ENCODE peak calls at places on chromosome 12, in six cellular contexts. One of them, this sample, is unnamed.

GRCh38 chr12:84763112-84763511 is 149.5 kb downstream of the SLC6A15 start:
- DNase-seq in IMR-90: peak; percentile 49
- DNase-seq in GM12878: no peak
- DNase-seq in mammary epithelial cell: no peak
- DNase-seq in endothelial cell of umbilical vein: no peak
- DNase-seq in GM23338: no peak
- DNase-seq in this sample: no peak

GRCh38 chr12:25962932-25963525 is 4.5 kb downstream of the RASSF8 start:
- DNase-seq in mammary epithelial cell: no peak
- DNase-seq in IMR-90: no peak
- DNase-seq in endothelial cell of umbilical vein: no peak
- DNase-seq in GM23338: no peak
- DNase-seq in GM12878: no peak
- DNase-seq in this sample: no peak

GRCh38 chr12:112309797-112310196 is 72.4 kb downstream of the HECTD4 start:
- DNase-seq in GM12878: no peak
- DNase-seq in GM23338: no peak
- DNase-seq in endothelial cell of umbilical vein: no peak
- DNase-seq in IMR-90: peak; percentile 66
- DNase-seq in mammary epithelial cell: no peak
- DNase-seq in this sample: no peak

GRCh38 chr12:109727039-109727723 is 13.6 kb downstream of the FAM222A start:
- DNase-seq in GM23338: no peak
- DNase-seq in GM12878: no peak
- DNase-seq in mammary epithelial cell: no peak
- DNase-seq in endothelial cell of umbilical vein: no peak
- DNase-seq in IMR-90: no peak
- DNase-seq in this sample: no peak

GRCh38 chr12:48946206-48946605 is 11.1 kb downstream of the ARF3 start:
- DNase-seq in endothelial cell of umbilical vein: no peak
- DNase-seq in GM12878: no peak
- DNase-seq in GM23338: no peak
- DNase-seq in IMR-90: peak; percentile 72
- DNase-seq in mammary epithelial cell: no peak
- DNase-seq in this sample: no peak

GRCh38 chr12:103930787-103931536 is 752 bp downstream of the HSP90B1 start:
- DNase-seq in mammary epithelial cell: peak; percentile 34
- DNase-seq in IMR-90: peak; percentile 30
- DNase-seq in GM23338: peak; percentile 37
- DNase-seq in GM12878: no peak
- DNase-seq in endothelial cell of umbilical vein: peak; percentile 40
- DNase-seq in this sample: peak; percentile 37

GRCh38 chr12:51836012-51836832 is 12.3 kb downstream of the FIGNL2 start:
- DNase-seq in endothelial cell of umbilical vein: no peak
- DNase-seq in IMR-90: no peak
- DNase-seq in GM12878: no peak
- DNase-seq in GM23338: peak; percentile 57
- DNase-seq in mammary epithelial cell: no peak
- DNase-seq in this sample: no peak

GRCh38 chr12:111437816-111438454 is 32.2 kb downstream of the SH2B3 start:
- DNase-seq in mammary epithelial cell: peak; percentile 77
- DNase-seq in GM23338: no peak
- DNase-seq in IMR-90: peak; percentile 88
- DNase-seq in GM12878: no peak
- DNase-seq in endothelial cell of umbilical vein: peak; percentile 95
- DNase-seq in this sample: no peak

GRCh38 chr12:40833818-40834217 is 141.6 kb downstream of the CNTN1 start:
- DNase-seq in mammary epithelial cell: no peak
- DNase-seq in endothelial cell of umbilical vein: no peak
- DNase-seq in GM12878: no peak
- DNase-seq in IMR-90: no peak
- DNase-seq in GM23338: no peak
- DNase-seq in this sample: no peak

GRCh38 chr12:104750061-104750460 is 208.0 kb downstream of the SLC41A2 start:
- DNase-seq in mammary epithelial cell: no peak
- DNase-seq in GM23338: no peak
- DNase-seq in IMR-90: peak; percentile 75
- DNase-seq in endothelial cell of umbilical vein: no peak
- DNase-seq in GM12878: no peak
- DNase-seq in this sample: peak; percentile 35

GRCh38 chr12:99232324-99232723 is 415.2 kb upstream of the GARIN6 start:
- DNase-seq in endothelial cell of umbilical vein: no peak
- DNase-seq in IMR-90: no peak
- DNase-seq in GM23338: no peak
- DNase-seq in GM12878: no peak
- DNase-seq in mammary epithelial cell: no peak
- DNase-seq in this sample: no peak

GRCh38 chr12:91818236-91819131 is 327.2 kb downstream of the BTG1 start:
- DNase-seq in endothelial cell of umbilical vein: no peak
- DNase-seq in GM23338: no peak
- DNase-seq in GM12878: no peak
- DNase-seq in IMR-90: no peak
- DNase-seq in mammary epithelial cell: peak; percentile 59
- DNase-seq in this sample: no peak

GRCh38 chr12:80053048-80053790 is 46.1 kb upstream of the OTOGL start:
- DNase-seq in GM12878: no peak
- DNase-seq in IMR-90: peak; percentile 96
- DNase-seq in endothelial cell of umbilical vein: peak; percentile 75
- DNase-seq in GM23338: no peak
- DNase-seq in mammary epithelial cell: peak; percentile 70
- DNase-seq in this sample: no peak

GRCh38 chr12:55938826-55939501 is 8.0 kb downstream of the DGKA start:
- DNase-seq in mammary epithelial cell: no peak
- DNase-seq in endothelial cell of umbilical vein: no peak
- DNase-seq in GM12878: no peak
- DNase-seq in GM23338: no peak
- DNase-seq in IMR-90: no peak
- DNase-seq in this sample: no peak

GRCh38 chr12:94749890-94750289 is 99.5 kb upstream of the TMCC3 start:
- DNase-seq in GM23338: no peak
- DNase-seq in GM12878: no peak
- DNase-seq in mammary epithelial cell: no peak
- DNase-seq in endothelial cell of umbilical vein: no peak
- DNase-seq in IMR-90: no peak
- DNase-seq in this sample: no peak

GRCh38 chr12:57623385-57623784 is 9.6 kb downstream of the B4GALNT1 start:
- DNase-seq in mammary epithelial cell: no peak
- DNase-seq in GM23338: no peak
- DNase-seq in endothelial cell of umbilical vein: no peak
- DNase-seq in IMR-90: no peak
- DNase-seq in GM12878: no peak
- DNase-seq in this sample: no peak

GRCh38 chr12:102950950-102951490 is 6.5 kb upstream of the ASCL1 start:
- DNase-seq in GM23338: no peak
- DNase-seq in IMR-90: no peak
- DNase-seq in GM12878: no peak
- DNase-seq in mammary epithelial cell: no peak
- DNase-seq in endothelial cell of umbilical vein: no peak
- DNase-seq in this sample: no peak

GRCh38 chr12:19196959-19197630 is 67.6 kb downstream of the PLEKHA5 start:
- DNase-seq in IMR-90: peak; percentile 32
- DNase-seq in mammary epithelial cell: no peak
- DNase-seq in endothelial cell of umbilical vein: no peak
- DNase-seq in GM12878: no peak
- DNase-seq in GM23338: no peak
- DNase-seq in this sample: no peak

GRCh38 chr12:47236109-47236714 is 156.5 kb upstream of the AMIGO2 start:
- DNase-seq in mammary epithelial cell: peak; percentile 86
- DNase-seq in endothelial cell of umbilical vein: no peak
- DNase-seq in IMR-90: peak; percentile 88
- DNase-seq in GM23338: no peak
- DNase-seq in GM12878: no peak
- DNase-seq in this sample: no peak

GRCh38 chr12:126212827-126213226 is 1147.6 kb downstream of the AACS start:
- DNase-seq in endothelial cell of umbilical vein: no peak
- DNase-seq in GM12878: no peak
- DNase-seq in mammary epithelial cell: no peak
- DNase-seq in GM23338: no peak
- DNase-seq in IMR-90: no peak
- DNase-seq in this sample: no peak

GRCh38 chr12:54138219-54138618 is 50.6 kb downstream of the SMUG1 start:
- DNase-seq in IMR-90: no peak
- DNase-seq in GM12878: no peak
- DNase-seq in GM23338: no peak
- DNase-seq in mammary epithelial cell: no peak
- DNase-seq in endothelial cell of umbilical vein: no peak
- DNase-seq in this sample: no peak

GRCh38 chr12:111687255-111687654 is 1.4 kb downstream of the ACAD10 start:
- DNase-seq in mammary epithelial cell: no peak
- DNase-seq in IMR-90: no peak
- DNase-seq in GM12878: peak; percentile 5
- DNase-seq in endothelial cell of umbilical vein: peak; percentile 7
- DNase-seq in GM23338: peak; percentile 28
- DNase-seq in this sample: peak; percentile 46

DNA sequence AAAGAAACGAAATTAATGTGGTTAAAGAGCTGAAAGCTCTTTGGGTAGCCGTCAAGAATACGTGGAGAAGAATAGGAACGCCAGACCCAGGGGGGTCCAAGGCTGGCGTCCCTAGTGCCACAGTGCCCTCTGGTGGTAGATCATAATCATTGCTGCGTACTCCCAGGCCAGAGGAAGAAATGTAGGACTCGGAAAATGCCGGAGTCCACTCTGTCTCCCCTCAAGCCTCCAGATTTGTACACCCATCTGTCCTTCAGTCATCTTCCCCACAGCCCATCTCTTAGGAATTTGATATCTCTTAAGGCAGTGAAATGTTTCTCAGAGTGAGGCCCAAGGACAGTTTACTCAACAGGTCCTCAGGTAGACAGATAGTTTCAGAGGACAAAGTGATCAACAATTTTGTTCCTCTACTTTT is 25.4 kb upstream of the PLEKHG6 start:
- DNase-seq in endothelial cell of umbilical vein: peak; percentile 76
- DNase-seq in mammary epithelial cell: peak; percentile 48
- DNase-seq in GM12878: no peak
- DNase-seq in IMR-90: peak; percentile 76
- DNase-seq in GM23338: peak; percentile 85
- DNase-seq in this sample: peak; percentile 66
- H2AFZ ChIP-seq in endothelial cell of umbilical vein: peak overlapping the region; percentile 77
- H2AFZ ChIP-seq in mammary epithelial cell: peak overlapping the region; percentile 74
- H2AFZ ChIP-seq in GM12878: peak overlapping the region; percentile 50
- H2AFZ ChIP-seq in IMR-90: peak overlapping the region; percentile 73
- H2AFZ ChIP-seq in GM23338: no peak overlapping the region
- H2AFZ ChIP-seq in this sample: peak overlapping the region; percentile 43

DNA sequence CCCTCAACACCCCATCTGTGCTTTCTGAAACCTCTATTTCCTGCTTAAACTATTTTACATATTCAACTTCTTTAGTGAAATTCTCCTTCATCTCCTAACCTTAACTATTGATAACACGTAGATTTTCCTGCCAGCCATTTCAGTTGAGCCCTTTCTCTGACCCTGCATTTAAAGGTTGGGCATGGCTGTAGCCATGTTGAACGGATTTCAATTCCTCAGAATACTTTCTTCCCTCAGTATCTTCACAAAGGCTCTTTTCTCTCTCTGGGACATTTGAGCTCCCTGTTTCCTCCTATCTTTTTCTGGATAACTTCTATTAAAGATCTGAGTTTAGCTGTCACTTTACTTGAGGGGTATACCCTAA is 1.2 kb downstream of the PPHLN1 start:
- DNase-seq in mammary epithelial cell: no peak
- DNase-seq in IMR-90: no peak
- DNase-seq in GM12878: no peak
- DNase-seq in GM23338: no peak
- DNase-seq in endothelial cell of umbilical vein: no peak
- DNase-seq in this sample: no peak
- H2AFZ ChIP-seq in mammary epithelial cell: peak overlapping the region; percentile 98
- H2AFZ ChIP-seq in IMR-90: no peak overlapping the region
- H2AFZ ChIP-seq in GM12878: no peak overlapping the region
- H2AFZ ChIP-seq in GM23338: no peak overlapping the region
- H2AFZ ChIP-seq in endothelial cell of umbilical vein: no peak overlapping the region
- H2AFZ ChIP-seq in this sample: no peak overlapping the region

GRCh38 chr12:43551271-43551970 is 582 bp downstream of the ADAMTS20 start:
- DNase-seq in endothelial cell of umbilical vein: no peak
- DNase-seq in mammary epithelial cell: peak; percentile 8
- DNase-seq in GM23338: peak; percentile 63
- DNase-seq in IMR-90: no peak
- DNase-seq in GM12878: no peak
- DNase-seq in this sample: no peak
- H2AFZ ChIP-seq in endothelial cell of umbilical vein: peak overlapping the region; percentile 21
- H2AFZ ChIP-seq in mammary epithelial cell: no peak overlapping the region
- H2AFZ ChIP-seq in GM23338: peak overlapping the region; percentile 93
- H2AFZ ChIP-seq in IMR-90: peak overlapping the region; percentile 78
- H2AFZ ChIP-seq in GM12878: no peak overlapping the region
- H2AFZ ChIP-seq in this sample: no peak overlapping the region

DNA sequence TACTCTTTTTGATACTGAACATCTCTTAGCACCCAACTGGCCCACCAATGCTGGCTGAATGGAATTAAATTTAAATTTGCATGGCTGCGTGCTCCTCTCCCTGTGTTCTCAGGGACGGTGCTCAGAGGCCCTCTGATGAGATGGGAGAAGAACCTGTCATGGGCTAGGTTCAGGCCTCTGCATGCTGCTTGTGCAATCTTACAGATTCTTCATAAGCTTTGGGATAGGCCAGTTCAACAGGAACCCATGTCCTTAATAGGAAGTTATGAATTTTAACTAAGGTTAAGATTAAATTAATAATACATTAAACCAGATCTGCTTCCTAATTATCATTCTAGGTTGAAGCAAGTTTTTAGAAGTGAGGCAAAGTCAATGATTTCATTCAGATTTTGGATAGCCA is 119.7 kb upstream of the LRIG3 start:
- DNase-seq in IMR-90: peak; percentile 19
- DNase-seq in GM23338: no peak
- DNase-seq in endothelial cell of umbilical vein: no peak
- DNase-seq in mammary epithelial cell: peak; percentile 28
- DNase-seq in GM12878: no peak
- DNase-seq in this sample: no peak
- H2AFZ ChIP-seq in IMR-90: peak overlapping the region; percentile 36
- H2AFZ ChIP-seq in GM23338: peak overlapping the region; percentile 18
- H2AFZ ChIP-seq in endothelial cell of umbilical vein: no peak overlapping the region
- H2AFZ ChIP-seq in mammary epithelial cell: peak overlapping the region; percentile 62
- H2AFZ ChIP-seq in GM12878: no peak overlapping the region
- H2AFZ ChIP-seq in this sample: no peak overlapping the region

GRCh38 chr12:61563640-61564039 is 696.6 kb upstream of the USP15 start:
- DNase-seq in GM12878: no peak
- DNase-seq in GM23338: no peak
- DNase-seq in endothelial cell of umbilical vein: no peak
- DNase-seq in IMR-90: no peak
- DNase-seq in mammary epithelial cell: no peak
- DNase-seq in this sample: no peak

DNA sequence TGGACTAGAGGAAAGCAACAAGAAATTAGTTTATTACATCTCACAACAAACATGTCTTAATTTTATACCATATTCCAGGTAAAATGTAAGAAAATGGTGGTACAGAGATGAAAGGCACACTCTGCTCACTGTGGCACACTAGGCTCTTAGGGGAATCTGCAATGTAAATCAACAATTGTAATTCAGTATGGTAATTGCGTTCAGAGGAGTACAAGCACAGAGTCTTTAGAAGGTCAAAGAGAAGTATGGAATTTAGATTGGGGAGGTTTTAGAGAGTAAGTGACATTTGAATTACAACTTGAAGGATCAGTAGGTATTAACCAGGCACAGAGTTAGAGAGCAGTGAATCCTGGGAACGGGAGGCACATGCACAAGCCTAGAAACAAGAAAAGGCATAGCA is 694.0 kb upstream of the USP15 start:
- DNase-seq in GM12878: no peak
- DNase-seq in IMR-90: no peak
- DNase-seq in endothelial cell of umbilical vein: no peak
- DNase-seq in mammary epithelial cell: no peak
- DNase-seq in GM23338: peak; percentile 61
- DNase-seq in this sample: no peak
- H2AFZ ChIP-seq in GM12878: no peak overlapping the region
- H2AFZ ChIP-seq in IMR-90: no peak overlapping the region
- H2AFZ ChIP-seq in endothelial cell of umbilical vein: no peak overlapping the region
- H2AFZ ChIP-seq in mammary epithelial cell: no peak overlapping the region
- H2AFZ ChIP-seq in GM23338: no peak overlapping the region
- H2AFZ ChIP-seq in this sample: no peak overlapping the region

This sample was measured in MM.1S.